ENCODE peak calls at places on chromosomes 6 and 20, in six cellular contexts. K, Y, G, N, Q and M are unnamed samples.
A peak's percentile ranks its signal among the peaks of the same experiment; 100 is the strongest.

GRCh38 chr20:57059055-57059617 is 207.3 kb downstream of the BMP7 start:
- DNase-seq in N (no peak), K (no peak), Y (no peak), Q (no peak), G (no peak), M (no peak)

GRCh38 chr6:24882835-24883555 is 52.8 kb downstream of the RIPOR2 start:
- DNase-seq in N (no peak), G (no peak), Q (no peak), Y (no peak), K (no peak), M (no peak)

GRCh38 chr6:51283723-51284122 is 465.1 kb downstream of the TFAP2B start:
- DNase-seq in Y (no peak), Q (no peak), N (no peak), G (no peak), K (no peak), M (peak; percentile 4)

GRCh38 chr6:3879194-3879952 is 30.2 kb downstream of the FAM50B start:
- DNase-seq in K (no peak), G (no peak), Y (no peak), Q (no peak), N (no peak), M (no peak)

GRCh38 chr6:126826315-126826714 is 292.2 kb upstream of the RSPO3 start:
- DNase-seq in G (peak; percentile 28), K (no peak), Y (no peak), N (no peak), Q (no peak), M (no peak)

GRCh38 chr6:144286503-144287393 is 1.6 kb downstream of the UTRN start:
- DNase-seq in Y (peak; percentile 63), G (peak; percentile 93), N (peak; percentile 72), Q (no peak), K (peak; percentile 58), M (peak; percentile 82)

GRCh38 chr6:159981591-159982245 is 12.8 kb downstream of the IGF2R start:
- DNase-seq in N (peak; percentile 55), Y (no peak), Q (peak; percentile 74), K (no peak), G (peak; percentile 91), M (peak; percentile 85)

GRCh38 chr6:169479783-169480495 is 221.9 kb downstream of the WDR27 start:
- DNase-seq in Q (no peak), G (no peak), Y (no peak), K (no peak), N (no peak), M (no peak)

GRCh38 chr6:83890520-83890919 is 31.0 kb downstream of the CYB5R4 start:
- DNase-seq in Y (no peak), Q (no peak), G (no peak), K (no peak), N (no peak), M (no peak)

GRCh38 chr6:162058281-162058875 is 669.2 kb downstream of the PRKN start:
- DNase-seq in N (no peak), Q (no peak), K (no peak), Y (peak; percentile 62), G (no peak), M (no peak)

GRCh38 chr6:149472241-149472640 is 12.6 kb downstream of the ZC3H12D start:
- DNase-seq in Y (no peak), G (no peak), N (no peak), Q (no peak), K (no peak), M (no peak)

DNA sequence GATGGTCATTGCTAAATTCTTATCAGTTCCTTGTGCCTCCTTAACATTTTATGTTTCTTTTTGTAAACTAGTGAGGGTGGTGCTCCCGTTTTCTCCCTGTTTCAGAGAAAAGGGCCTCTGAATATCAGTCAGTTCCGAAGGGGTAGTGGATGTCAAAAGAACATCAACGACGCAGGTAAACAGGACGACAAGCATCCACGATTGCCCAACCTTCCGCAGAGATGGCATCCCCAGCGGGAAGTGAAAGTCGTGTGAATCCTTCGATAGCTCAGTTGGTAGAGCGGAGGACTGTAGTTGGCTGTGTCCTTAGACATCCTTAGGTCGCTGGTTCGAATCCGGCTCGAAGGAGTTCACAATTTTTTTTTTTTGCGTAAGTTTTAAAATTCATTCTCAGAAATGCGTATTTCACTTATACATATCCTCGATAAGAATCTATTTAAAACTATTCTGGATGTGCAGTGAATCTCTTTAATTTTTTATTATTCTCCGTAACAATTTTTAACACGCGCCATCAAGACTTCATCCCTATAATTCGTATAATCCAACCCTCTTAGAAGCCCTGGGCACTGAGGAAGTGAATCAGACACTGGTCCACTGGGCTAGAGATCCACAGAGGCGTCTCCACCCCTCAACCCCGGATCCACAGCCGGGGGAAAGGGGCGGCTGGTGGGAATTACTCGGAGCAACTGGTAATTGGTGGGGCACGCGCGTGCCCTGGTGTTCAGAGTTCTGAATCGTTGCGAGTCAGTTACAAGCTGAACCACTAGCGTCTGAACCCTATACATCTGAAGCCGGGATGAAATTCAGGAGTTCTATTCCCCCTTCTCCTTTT is 27.9 kb upstream of the ABT1 start:
- DNase-seq in N (peak; percentile 98), G (peak; percentile 89), Q (peak; percentile 100), Y (no peak), K (peak; percentile 96), M (peak; percentile 92)
- TF ChIP-seq POLR2A in N (peak; percentile 16), G (no peak), Q (no peak), Y (no peak), K (no peak), M (no peak)

DNA sequence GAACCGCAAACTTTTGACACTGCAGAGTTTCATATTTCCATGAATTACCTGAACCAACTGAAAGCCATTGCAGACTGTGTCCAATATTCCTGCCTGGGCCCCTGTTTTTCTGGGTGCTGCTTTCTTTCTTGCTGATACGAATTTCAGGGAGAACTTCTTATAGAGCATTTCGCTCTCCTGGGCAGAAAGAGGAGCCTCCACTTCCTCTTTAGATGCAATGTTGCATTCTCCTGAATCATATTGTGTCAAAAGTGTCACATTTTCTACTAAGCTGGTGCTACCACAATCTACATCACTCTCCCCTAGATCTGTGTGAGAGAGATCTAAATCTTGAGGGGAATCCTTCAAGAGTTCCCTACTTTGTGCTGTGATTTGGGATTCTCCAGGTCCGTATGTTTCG is 102.5 kb downstream of the DST start:
- DNase-seq in K (no peak), N (no peak), G (no peak), Y (no peak), Q (no peak), M (peak; percentile 66)
- TF ChIP-seq POLR2A in K (no peak), N (no peak), G (no peak), Y (no peak), Q (no peak), M (no peak)

GRCh38 chr6:157012355-157012754 is 235.2 kb downstream of the ARID1B start:
- DNase-seq in K (no peak), N (no peak), Q (no peak), G (no peak), Y (no peak), M (no peak)
- TF ChIP-seq POLR2A in K (no peak), N (no peak), Q (no peak), G (no peak), Y (no peak), M (no peak)

DNA sequence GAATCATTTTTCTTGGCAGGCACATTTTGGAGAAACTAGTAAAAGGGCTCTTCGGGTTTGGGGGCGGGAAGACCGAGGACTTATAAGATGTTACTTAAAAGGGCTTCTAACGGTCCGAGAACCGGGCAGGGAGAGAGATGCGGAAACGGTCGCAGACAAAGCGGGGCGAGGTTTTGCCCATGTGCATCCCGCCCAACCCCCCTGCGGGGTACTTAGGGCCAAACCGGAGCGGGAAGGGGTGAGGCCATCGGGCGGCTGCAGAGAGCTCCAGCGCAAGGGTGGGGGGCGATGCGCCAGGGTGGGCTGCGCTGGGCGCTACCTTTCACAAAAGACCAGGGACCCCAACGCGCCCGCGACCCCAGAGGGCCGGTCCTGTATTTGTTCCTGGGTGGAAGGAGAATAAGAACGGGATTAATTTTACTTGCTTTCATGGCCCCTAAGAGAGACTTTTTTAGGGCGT is 616 bp downstream of the TUBB start:
- DNase-seq in Y (no peak), Q (no peak), G (peak; percentile 32), N (peak; percentile 84), K (peak; percentile 76), M (peak; percentile 90)
- TF ChIP-seq POLR2A in Y (no peak), Q (no peak), G (no peak), N (no peak), K (no peak), M (no peak)

DNA sequence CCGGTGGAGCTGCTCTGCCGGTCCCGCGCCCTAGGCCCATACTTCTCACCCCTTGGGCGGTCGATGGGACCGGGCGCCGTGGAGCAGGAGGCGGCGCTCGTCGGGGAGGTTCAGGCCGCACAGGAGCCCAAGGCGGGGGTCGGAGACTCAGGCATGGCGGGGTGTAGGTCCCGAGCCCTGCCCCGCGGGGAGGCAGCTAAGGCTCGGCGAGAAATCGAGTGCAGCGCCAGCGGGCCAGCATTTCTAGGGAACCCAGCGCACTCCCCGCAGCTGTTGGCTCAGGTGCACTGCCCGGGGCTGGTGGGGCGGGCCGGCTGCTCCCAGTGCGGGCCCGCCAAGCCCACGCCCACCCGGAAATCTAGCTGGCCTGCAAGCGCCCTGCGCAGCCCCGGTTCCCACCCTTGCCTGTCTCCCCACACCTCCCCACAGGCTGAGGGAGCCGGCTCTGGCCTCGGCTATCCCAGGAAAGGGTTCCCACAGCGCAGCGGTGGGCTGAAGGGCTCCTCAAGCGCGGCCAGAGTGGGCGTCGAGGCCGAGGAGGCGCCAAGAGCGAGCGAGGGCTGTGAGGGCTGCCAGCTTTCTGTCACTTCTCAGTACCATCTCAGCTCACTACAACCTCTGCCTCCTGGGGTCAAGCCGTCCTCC is 40.2 kb upstream of the GMPR start:
- DNase-seq in Y (no peak), Q (no peak), N (no peak), G (no peak), K (no peak), M (no peak)
- TF ChIP-seq POLR2A in Y (no peak), Q (no peak), N (no peak), G (no peak), K (no peak), M (no peak)

DNA sequence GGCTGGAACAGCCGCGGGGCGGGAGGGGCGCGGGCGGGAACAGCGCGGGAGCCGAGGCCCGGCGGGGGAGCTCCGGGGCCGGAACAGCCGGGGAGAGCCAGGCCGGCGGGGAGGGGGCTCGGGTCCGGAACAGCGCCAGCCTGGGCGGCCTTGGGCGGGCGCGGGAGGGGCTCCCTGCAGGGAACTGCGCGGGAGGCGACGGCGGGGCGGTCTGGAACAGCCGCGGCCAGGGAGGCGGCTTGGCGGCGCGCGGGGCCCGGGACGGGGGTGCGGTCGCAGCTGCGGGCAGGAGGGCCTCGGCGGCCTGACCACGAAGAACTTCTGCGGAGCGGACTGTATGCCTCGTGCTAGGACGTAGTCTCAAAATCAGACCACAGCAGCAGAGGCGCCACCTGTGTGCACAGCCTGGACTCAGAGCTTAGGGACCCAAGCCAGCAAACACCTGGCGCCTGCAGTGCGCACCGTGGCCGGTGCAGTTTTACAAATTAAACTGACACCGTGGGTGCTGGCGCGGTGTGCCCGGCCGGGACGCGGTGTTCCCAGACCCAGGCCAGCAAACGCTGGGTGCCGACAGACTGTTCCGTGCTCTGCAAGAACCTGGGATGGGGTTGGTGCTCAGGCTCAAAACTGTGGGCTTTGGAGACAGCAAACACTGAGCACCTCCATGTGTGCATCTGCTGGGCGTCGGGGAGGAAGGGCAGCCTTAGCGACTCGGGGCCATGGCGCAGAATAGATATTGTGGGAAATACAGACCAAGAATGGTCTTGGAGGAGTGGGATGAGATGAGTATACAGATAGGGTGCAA is 572 bp downstream of the ZNF341 start:
- DNase-seq in K (peak; percentile 69), Y (peak; percentile 18), N (peak; percentile 92), Q (peak; percentile 32), G (no peak), M (peak; percentile 96)
- TF ChIP-seq POLR2A in K (no peak), Y (peak; percentile 59), N (peak; percentile 51), Q (peak; percentile 75), G (no peak), M (peak; percentile 56)